ENCODE peak calls at places on chromosomes 4 and X, in eight cellular contexts. One of them, this sample, is unnamed.

GRCh38 chrX:16199343-16199742 is 32.1 kb downstream of the MAGEB17 start:
- DNase-seq in esophagus squamous epithelium: no peak
- DNase-seq in neural crest cell: no peak
- DNase-seq in fibroblast of mammary gland: no peak
- DNase-seq in upper lobe of left lung: no peak
- DNase-seq in IMR-90: no peak
- DNase-seq in HFFc6: no peak
- DNase-seq in left lung: no peak
- DNase-seq in this sample: no peak

GRCh38 chr4:3418029-3418762 is 23.6 kb upstream of the HGFAC start:
- DNase-seq in esophagus squamous epithelium: no peak
- DNase-seq in neural crest cell: no peak
- DNase-seq in fibroblast of mammary gland: no peak
- DNase-seq in upper lobe of left lung: no peak
- DNase-seq in IMR-90: no peak
- DNase-seq in HFFc6: no peak
- DNase-seq in left lung: peak
- DNase-seq in this sample: no peak

GRCh38 chr4:3488791-3489190 is 25.7 kb downstream of the DOK7 start:
- DNase-seq in esophagus squamous epithelium: no peak
- DNase-seq in neural crest cell: no peak
- DNase-seq in fibroblast of mammary gland: no peak
- DNase-seq in upper lobe of left lung: no peak
- DNase-seq in IMR-90: no peak
- DNase-seq in HFFc6: no peak
- DNase-seq in left lung: no peak
- DNase-seq in this sample: no peak

GRCh38 chrX:6468716-6469115 is 66.2 kb downstream of the VCX3A start:
- DNase-seq in esophagus squamous epithelium: no peak
- DNase-seq in neural crest cell: no peak
- DNase-seq in fibroblast of mammary gland: no peak
- DNase-seq in upper lobe of left lung: no peak
- DNase-seq in IMR-90: no peak
- DNase-seq in HFFc6: no peak
- DNase-seq in left lung: no peak
- DNase-seq in this sample: no peak

GRCh38 chr4:151766691-151767090 is 5.9 kb upstream of the GATB start:
- DNase-seq in esophagus squamous epithelium: no peak
- DNase-seq in neural crest cell: no peak
- DNase-seq in fibroblast of mammary gland: no peak
- DNase-seq in upper lobe of left lung: no peak
- DNase-seq in IMR-90: no peak
- DNase-seq in HFFc6: no peak
- DNase-seq in left lung: no peak
- DNase-seq in this sample: no peak

GRCh38 chrX:73916931-73917657 is 354.1 kb downstream of the CHIC1 start:
- DNase-seq in esophagus squamous epithelium: no peak
- DNase-seq in neural crest cell: no peak
- DNase-seq in fibroblast of mammary gland: peak
- DNase-seq in upper lobe of left lung: no peak
- DNase-seq in IMR-90: peak
- DNase-seq in HFFc6: peak
- DNase-seq in left lung: no peak
- DNase-seq in this sample: no peak

GRCh38 chr4:77538574-77539157 is 67.0 kb upstream of the CXCL13 start:
- DNase-seq in esophagus squamous epithelium: no peak
- DNase-seq in neural crest cell: no peak
- DNase-seq in fibroblast of mammary gland: peak
- DNase-seq in upper lobe of left lung: no peak
- DNase-seq in IMR-90: no peak
- DNase-seq in HFFc6: no peak
- DNase-seq in left lung: no peak
- DNase-seq in this sample: no peak

GRCh38 chr4:2830632-2831610 is 12.7 kb upstream of the ADD1 start:
- DNase-seq in esophagus squamous epithelium: no peak
- DNase-seq in neural crest cell: no peak
- DNase-seq in fibroblast of mammary gland: no peak
- DNase-seq in upper lobe of left lung: peak
- DNase-seq in IMR-90: no peak
- DNase-seq in HFFc6: no peak
- DNase-seq in left lung: peak
- DNase-seq in this sample: no peak

GRCh38 chr4:37453361-37454262 is 209.1 kb downstream of the NWD2 start:
- DNase-seq in esophagus squamous epithelium: no peak
- DNase-seq in neural crest cell: peak
- DNase-seq in fibroblast of mammary gland: no peak
- DNase-seq in upper lobe of left lung: peak
- DNase-seq in IMR-90: no peak
- DNase-seq in HFFc6: no peak
- DNase-seq in left lung: peak
- DNase-seq in this sample: peak

GRCh38 chr4:118738090-118738489 is 52.9 kb downstream of the METTL14 start:
- DNase-seq in esophagus squamous epithelium: no peak
- DNase-seq in neural crest cell: no peak
- DNase-seq in fibroblast of mammary gland: no peak
- DNase-seq in upper lobe of left lung: no peak
- DNase-seq in IMR-90: no peak
- DNase-seq in HFFc6: no peak
- DNase-seq in left lung: no peak
- DNase-seq in this sample: no peak

GRCh38 chr4:185005209-185005819 is 13.0 kb upstream of the HELT start:
- DNase-seq in esophagus squamous epithelium: no peak
- DNase-seq in neural crest cell: peak
- DNase-seq in fibroblast of mammary gland: peak
- DNase-seq in upper lobe of left lung: peak
- DNase-seq in IMR-90: peak
- DNase-seq in HFFc6: peak
- DNase-seq in left lung: peak
- DNase-seq in this sample: peak

GRCh38 chrX:78517124-78517523 is 142.0 kb downstream of the RTL3 start:
- DNase-seq in esophagus squamous epithelium: no peak
- DNase-seq in neural crest cell: no peak
- DNase-seq in fibroblast of mammary gland: no peak
- DNase-seq in upper lobe of left lung: no peak
- DNase-seq in IMR-90: no peak
- DNase-seq in HFFc6: no peak
- DNase-seq in left lung: no peak
- DNase-seq in this sample: no peak

GRCh38 chr4:69823481-69824186 is 36.3 kb downstream of the SULT1E1 start:
- DNase-seq in esophagus squamous epithelium: no peak
- DNase-seq in neural crest cell: no peak
- DNase-seq in fibroblast of mammary gland: peak
- DNase-seq in upper lobe of left lung: peak
- DNase-seq in IMR-90: peak
- DNase-seq in HFFc6: no peak
- DNase-seq in left lung: no peak
- DNase-seq in this sample: no peak
- TF ChIP-seq CTCF in esophagus squamous epithelium: peak
- TF ChIP-seq CTCF in neural crest cell: peak
- TF ChIP-seq CTCF in fibroblast of mammary gland: peak
- TF ChIP-seq CTCF in upper lobe of left lung: no peak
- TF ChIP-seq CTCF in IMR-90: peak
- TF ChIP-seq CTCF in HFFc6: no peak
- TF ChIP-seq CTCF in left lung: peak
- TF ChIP-seq CTCF in this sample: peak

DNA sequence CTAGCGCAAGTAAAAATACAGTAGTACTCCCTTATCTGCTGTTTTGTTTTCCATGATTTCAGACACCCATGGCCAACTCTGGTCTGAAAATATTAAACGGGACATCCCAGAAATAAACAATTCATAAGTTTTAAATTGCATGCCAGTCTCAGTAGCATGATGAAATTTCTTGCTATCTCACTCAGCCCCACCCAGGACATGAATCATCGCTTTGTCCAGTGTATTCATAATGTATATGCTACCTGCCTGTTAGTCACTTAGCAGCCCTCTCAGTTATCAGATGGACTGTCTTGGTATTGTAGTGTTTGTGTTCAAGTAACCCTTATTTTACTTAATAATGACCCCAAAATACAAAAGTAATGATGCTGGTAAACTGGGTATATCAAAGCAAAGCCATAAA is 158.2 kb upstream of the DDIT4L start:
- DNase-seq in esophagus squamous epithelium: no peak
- DNase-seq in neural crest cell: no peak
- DNase-seq in fibroblast of mammary gland: peak
- DNase-seq in upper lobe of left lung: no peak
- DNase-seq in IMR-90: peak
- DNase-seq in HFFc6: peak
- DNase-seq in left lung: no peak
- DNase-seq in this sample: no peak
- TF ChIP-seq CTCF in esophagus squamous epithelium: no peak
- TF ChIP-seq CTCF in neural crest cell: no peak
- TF ChIP-seq CTCF in fibroblast of mammary gland: no peak
- TF ChIP-seq CTCF in upper lobe of left lung: no peak
- TF ChIP-seq CTCF in IMR-90: no peak
- TF ChIP-seq CTCF in HFFc6: no peak
- TF ChIP-seq CTCF in left lung: no peak
- TF ChIP-seq CTCF in this sample: no peak

DNA sequence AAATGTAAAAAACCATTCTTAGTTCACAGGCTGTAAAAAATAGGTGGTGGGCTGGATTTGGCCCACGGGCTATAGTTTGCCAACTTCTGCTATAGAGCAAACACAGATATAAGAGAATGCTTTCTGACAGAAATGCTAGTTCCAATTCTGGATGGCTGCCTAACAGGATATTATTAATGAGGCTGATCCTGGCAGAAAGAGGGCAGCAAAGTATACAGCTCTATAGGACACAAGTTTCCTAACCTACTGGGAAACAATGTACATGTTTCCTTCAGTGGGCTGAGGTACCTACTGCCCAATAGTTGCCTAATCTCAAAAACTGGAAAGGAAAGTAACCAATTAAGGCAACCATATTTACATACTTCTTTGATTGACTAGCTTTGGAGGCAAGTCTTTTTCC is 58.2 kb upstream of the UCP1 start:
- DNase-seq in esophagus squamous epithelium: no peak
- DNase-seq in neural crest cell: no peak
- DNase-seq in fibroblast of mammary gland: no peak
- DNase-seq in upper lobe of left lung: no peak
- DNase-seq in IMR-90: no peak
- DNase-seq in HFFc6: peak
- DNase-seq in left lung: no peak
- DNase-seq in this sample: no peak
- TF ChIP-seq CTCF in esophagus squamous epithelium: no peak
- TF ChIP-seq CTCF in neural crest cell: no peak
- TF ChIP-seq CTCF in fibroblast of mammary gland: no peak
- TF ChIP-seq CTCF in upper lobe of left lung: no peak
- TF ChIP-seq CTCF in IMR-90: peak
- TF ChIP-seq CTCF in HFFc6: peak
- TF ChIP-seq CTCF in left lung: no peak
- TF ChIP-seq CTCF in this sample: no peak

DNA sequence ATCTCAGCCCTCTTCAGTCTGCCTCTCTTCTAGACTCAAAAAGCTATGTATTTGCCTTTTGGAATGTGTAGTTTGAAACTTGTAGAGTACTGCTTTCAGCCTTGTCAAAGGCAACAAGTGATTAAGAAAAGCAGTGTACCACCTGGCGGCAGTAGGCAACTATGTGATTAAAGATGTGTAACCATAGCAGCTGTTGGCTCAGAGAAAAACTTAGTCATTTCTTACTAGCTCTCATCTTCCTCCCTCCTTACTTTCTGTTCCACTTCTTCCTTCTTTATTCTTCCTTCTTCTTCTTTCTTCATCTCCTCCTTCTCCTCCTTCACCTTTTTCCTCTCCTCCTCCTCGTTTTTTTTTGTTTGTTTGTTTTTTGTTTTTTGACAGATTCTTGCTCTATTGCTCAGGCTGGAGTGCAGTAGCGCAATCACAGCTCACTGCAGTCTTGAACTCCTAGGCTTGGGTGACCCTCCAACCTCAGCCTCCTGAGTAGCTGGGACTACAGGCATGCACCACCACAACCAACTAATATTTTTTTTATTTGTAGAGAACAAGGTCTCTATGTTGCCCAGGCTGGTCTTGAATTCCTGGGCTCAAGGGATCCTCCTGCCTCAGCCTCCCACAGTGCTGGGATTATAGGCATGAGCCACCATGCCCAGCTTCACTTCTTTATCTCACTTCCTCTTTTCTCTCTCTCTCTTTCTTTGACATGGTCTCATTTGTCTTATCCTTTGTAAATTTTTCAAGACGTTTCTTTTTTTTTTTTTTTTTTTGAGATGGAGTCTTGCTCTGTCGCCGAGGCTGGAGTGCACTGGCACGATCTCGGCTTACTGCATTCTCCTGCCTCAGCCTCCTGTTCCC is 32.6 kb downstream of the ABHD18 start:
- DNase-seq in esophagus squamous epithelium: no peak
- DNase-seq in neural crest cell: no peak
- DNase-seq in fibroblast of mammary gland: peak
- DNase-seq in upper lobe of left lung: peak
- DNase-seq in IMR-90: peak
- DNase-seq in HFFc6: peak
- DNase-seq in left lung: no peak
- DNase-seq in this sample: no peak
- TF ChIP-seq CTCF in esophagus squamous epithelium: peak
- TF ChIP-seq CTCF in neural crest cell: no peak
- TF ChIP-seq CTCF in fibroblast of mammary gland: no peak
- TF ChIP-seq CTCF in upper lobe of left lung: no peak
- TF ChIP-seq CTCF in IMR-90: peak
- TF ChIP-seq CTCF in HFFc6: peak
- TF ChIP-seq CTCF in left lung: no peak
- TF ChIP-seq CTCF in this sample: no peak